ENCODE peak calls at places on chromosomes 3 and 15, in nine cellular contexts. G is esophagus squamous epithelium, N is GM23248, J is foreskin fibroblast, U is HCT116, Y is tibial artery, E is sigmoid colon, H is epithelial cell of esophagus, S is cardiac muscle cell. K is an unnamed sample.

GRCh38 chr3:16456784-16457415 is 56.6 kb downstream of the RFTN1 start:
- DNase-seq in G (no peak), N (no peak), J (peak), U (no peak), Y (peak), E (no peak), H (peak), S (peak), K (peak)

GRCh38 chr15:33022629-33023028 is 171.9 kb downstream of the FMN1 start:
- DNase-seq in G (no peak), N (peak), J (peak), U (no peak), Y (peak), E (peak), H (peak), S (peak), K (peak)

GRCh38 chr15:77002954-77003912 is 8.3 kb downstream of the PSTPIP1 start:
- DNase-seq in G (peak), N (no peak), J (no peak), U (no peak), Y (peak), E (peak), H (no peak), S (no peak), K (no peak)

GRCh38 chr3:146589899-146590508 is 15.1 kb downstream of the PLSCR5 start:
- DNase-seq in G (no peak), N (peak), J (peak), U (peak), Y (no peak), E (no peak), H (peak), S (peak), K (no peak)

GRCh38 chr15:82298520-82298919 is 35.9 kb downstream of the SAXO2 start:
- DNase-seq in G (no peak), N (no peak), J (no peak), U (no peak), Y (no peak), E (no peak), H (peak), S (peak), K (no peak)

GRCh38 chr3:37729119-37729518 is 132.6 kb upstream of the CTDSPL start:
- DNase-seq in G (no peak), N (peak), J (peak), U (no peak), Y (no peak), E (no peak), H (peak), S (peak), K (peak)

GRCh38 chr15:66151809-66152208 is 101.7 kb downstream of the MEGF11 start:
- DNase-seq in G (no peak), N (no peak), J (no peak), U (no peak), Y (no peak), E (no peak), H (no peak), S (no peak), K (no peak)

GRCh38 chr3:64578384-64578783 is 109.4 kb downstream of the ADAMTS9 start:
- DNase-seq in G (no peak), N (no peak), J (no peak), U (no peak), Y (no peak), E (no peak), H (peak), S (peak), K (peak)

DNA sequence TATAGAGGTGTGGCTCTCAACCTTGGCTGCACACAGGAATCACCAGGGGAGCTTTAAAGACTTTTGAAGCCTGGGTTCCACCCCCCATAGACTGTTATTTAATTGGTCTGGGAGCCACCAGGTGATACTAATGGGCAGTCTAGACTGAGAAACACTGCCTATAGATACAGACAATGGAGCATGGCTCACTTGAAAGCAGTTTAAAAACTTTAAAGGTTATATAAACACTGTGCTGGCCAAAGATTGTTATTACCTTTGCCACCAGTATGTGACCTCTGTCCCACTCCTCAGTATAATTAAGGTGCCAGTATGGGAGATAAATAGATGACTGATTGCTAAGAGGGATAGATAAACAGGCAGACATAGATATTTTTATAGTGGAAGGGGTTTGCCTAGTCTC is 3.8 kb downstream of the GOLIM4 start:
- DNase-seq in G (no peak), N (no peak), J (no peak), U (no peak), Y (no peak), E (no peak), H (no peak), S (no peak), K (no peak)
- H3K4me3 ChIP-seq in G (no peak), N (no peak), J (no peak), U (no peak), Y (no peak), E (no peak), H (no peak), S (peak), K (no peak)

DNA sequence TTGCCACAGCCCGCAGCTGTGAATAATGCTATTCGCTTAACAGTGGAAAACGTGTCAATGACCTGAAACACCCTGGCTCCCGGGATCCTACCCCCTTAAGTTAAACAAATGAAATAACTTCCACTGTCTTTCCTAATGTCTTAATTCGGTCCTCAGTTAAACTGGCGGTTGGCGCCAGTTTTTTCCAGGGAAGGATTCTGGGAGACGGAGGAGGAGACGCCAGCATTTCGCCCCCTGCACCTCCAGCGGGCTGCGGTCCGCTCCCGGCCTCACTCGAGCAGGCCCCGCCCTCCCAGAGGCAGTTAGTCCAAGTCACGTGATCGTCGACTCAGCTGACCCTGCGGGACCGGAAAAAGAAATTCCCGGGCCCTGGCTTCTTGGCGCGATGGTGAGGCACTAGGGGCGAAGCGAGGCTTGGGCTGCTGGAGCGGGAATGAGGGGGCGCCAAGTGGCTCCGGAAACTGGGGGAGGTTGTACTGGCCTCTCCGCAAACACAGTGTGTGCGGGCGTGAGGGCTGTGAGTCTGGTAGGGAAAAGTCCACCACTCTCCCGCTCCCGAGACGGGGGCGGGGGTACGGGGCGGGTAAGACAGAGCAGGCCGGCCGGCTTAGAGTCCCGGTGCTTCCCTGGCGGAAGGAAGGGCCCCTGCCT is at the start of gene COMMD4:
- DNase-seq in G (peak), N (peak), J (peak), U (peak), Y (peak), E (peak), H (peak), S (peak), K (peak)
- H3K4me3 ChIP-seq in G (peak), N (peak), J (peak), U (peak), Y (peak), E (peak), H (peak), S (peak), K (peak)

DNA sequence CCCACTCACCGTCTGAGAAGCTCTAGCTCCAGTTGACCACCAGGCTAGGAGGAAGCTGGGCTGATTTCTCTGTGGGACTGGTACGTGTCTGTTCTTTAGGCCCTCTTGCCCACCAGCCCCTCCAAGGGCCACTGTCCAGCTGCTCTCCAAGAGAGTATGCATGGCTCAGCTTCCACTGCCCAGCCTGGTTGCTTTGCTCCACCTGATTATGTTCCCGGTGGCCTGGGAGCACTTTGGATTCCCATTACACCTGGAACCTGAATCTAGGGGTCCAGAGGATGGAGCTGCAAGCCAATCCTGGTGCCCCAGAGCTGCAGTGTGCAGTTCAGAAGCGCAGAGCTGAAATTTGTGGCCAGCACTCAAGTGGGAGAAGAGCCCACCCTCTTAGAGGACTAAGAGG is 402.1 kb upstream of the CNTN6 start:
- DNase-seq in G (no peak), N (no peak), J (no peak), U (no peak), Y (no peak), E (no peak), H (no peak), S (no peak), K (no peak)
- H3K4me3 ChIP-seq in G (no peak), N (no peak), J (no peak), U (no peak), Y (no peak), E (no peak), H (no peak), S (no peak), K (no peak)

GRCh38 chr15:64045774-64046346 is 425 bp downstream of the DAPK2 start:
- DNase-seq in G (no peak), N (no peak), J (no peak), U (no peak), Y (peak), E (no peak), H (peak), S (no peak), K (no peak)

GRCh38 chr15:64048766-64049165 is 2.5 kb upstream of the DAPK2 start:
- DNase-seq in G (no peak), N (no peak), J (no peak), U (no peak), Y (no peak), E (no peak), H (no peak), S (no peak), K (no peak)

GRCh38 chr15:64046347-64047153 is at the start of gene DAPK2:
- DNase-seq in G (no peak), N (peak), J (peak), U (peak), Y (peak), E (peak), H (peak), S (peak), K (no peak)

GRCh38 chr15:64045106-64045435 is 1.2 kb downstream of the DAPK2 start:
- DNase-seq in G (no peak), N (peak), J (no peak), U (no peak), Y (peak), E (no peak), H (no peak), S (no peak), K (no peak)

GRCh38 chr15:64044315-64045105 is 1.8 kb downstream of the DAPK2 start:
- DNase-seq in G (no peak), N (peak), J (no peak), U (no peak), Y (no peak), E (no peak), H (no peak), S (no peak), K (no peak)
- H3K4me3 ChIP-seq in G (no peak), N (no peak), J (peak), U (no peak), Y (no peak), E (no peak), H (peak), S (no peak), K (no peak)

GRCh38 chr15:99438222-99438592 is 127.6 kb upstream of the MEF2A start:
- DNase-seq in G (no peak), N (no peak), J (no peak), U (no peak), Y (no peak), E (peak), H (no peak), S (no peak), K (no peak)
- H3K4me3 ChIP-seq in G (no peak), N (no peak), J (no peak), U (no peak), Y (no peak), E (no peak), H (no peak), S (no peak), K (no peak)

DNA sequence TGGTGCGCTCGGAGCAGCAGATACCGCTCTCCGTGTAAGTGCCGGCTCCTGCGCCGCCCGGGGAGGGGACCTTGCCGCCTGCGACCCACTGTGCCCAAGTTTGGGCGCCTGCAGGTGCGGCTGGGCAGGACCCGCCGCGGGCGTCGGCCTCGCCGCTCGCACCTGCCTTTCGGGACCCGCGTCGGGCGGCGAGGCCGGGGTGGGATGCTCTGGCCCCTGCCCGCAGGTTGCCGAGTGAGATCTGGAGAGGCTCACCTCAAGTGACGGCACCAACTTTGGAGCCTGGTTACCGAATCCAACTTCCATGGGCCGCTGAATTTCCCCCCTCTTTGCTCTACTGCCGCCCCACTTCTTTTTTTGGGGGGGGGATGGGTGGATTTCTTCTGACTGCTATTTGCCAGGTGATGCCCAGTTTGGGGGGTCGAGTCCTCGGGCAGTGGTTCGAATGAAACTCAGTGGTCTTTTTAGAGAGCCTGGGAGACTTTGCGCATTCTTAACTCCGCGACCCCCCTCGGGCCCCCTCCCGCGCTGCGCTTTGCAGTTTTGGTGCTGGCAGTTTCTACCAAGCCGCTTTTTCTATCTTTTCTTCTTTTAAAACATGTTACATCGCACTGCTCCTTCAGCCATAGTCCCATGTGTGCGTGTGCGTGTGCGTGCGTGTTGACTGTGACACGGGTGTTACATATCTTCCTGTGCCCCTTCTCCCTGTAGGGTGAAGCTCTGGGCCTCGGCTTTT is 618 bp downstream of the CACNA2D3 start:
- DNase-seq in G (no peak), N (no peak), J (no peak), U (no peak), Y (no peak), E (no peak), H (no peak), S (no peak), K (no peak)
- H3K4me3 ChIP-seq in G (peak), N (peak), J (peak), U (no peak), Y (peak), E (peak), H (no peak), S (peak), K (no peak)

K was measured in skeletal muscle cell.